ENCODE peak calls at places on chromosomes 2 and 18, in four cellular contexts. P, Q, S and V are unnamed samples.

GRCh38 chr18:427005-427404 is 73.5 kb downstream of the COLEC12 start:
- DNase-seq in P (no peak), Q (peak; percentile 33), S (no peak), V (no peak)

GRCh38 chr2:52703004-52703403 is 1064.6 kb upstream of the CHAC2 start:
- DNase-seq in P (no peak), Q (no peak), S (no peak), V (no peak)

GRCh38 chr2:109135572-109136185 is 6.7 kb downstream of the SH3RF3 start:
- DNase-seq in P (no peak), Q (no peak), S (peak; percentile 57), V (no peak)

GRCh38 chr2:207682557-207682956 is 28.9 kb upstream of the CCNYL1 start:
- DNase-seq in P (no peak), Q (peak; percentile 16), S (no peak), V (no peak)

GRCh38 chr2:221999702-222000101 is 299.1 kb downstream of the PAX3 start:
- DNase-seq in P (no peak), Q (peak; percentile 88), S (peak; percentile 12), V (no peak)

GRCh38 chr2:68196120-68196716 is 38.5 kb downstream of the PNO1 start:
- DNase-seq in P (peak; percentile 27), Q (peak; percentile 62), S (peak; percentile 20), V (peak; percentile 66)

GRCh38 chr18:56489901-56490300 is 148.5 kb downstream of the TXNL1 start:
- DNase-seq in P (no peak), Q (no peak), S (no peak), V (no peak)

GRCh38 chr18:61062241-61062640 is 271.0 kb upstream of the CDH20 start:
- DNase-seq in P (no peak), Q (no peak), S (no peak), V (no peak)

GRCh38 chr2:27021253-27021801 is 11.4 kb upstream of the TMEM214 start:
- DNase-seq in P (no peak), Q (no peak), S (no peak), V (no peak)

GRCh38 chr2:2843969-2844548 is 513.0 kb upstream of the MYT1L start:
- DNase-seq in P (no peak), Q (no peak), S (peak; percentile 38), V (no peak)

GRCh38 chr2:1306029-1306686 is 107.1 kb upstream of the TPO start:
- DNase-seq in P (no peak), Q (no peak), S (no peak), V (no peak)

GRCh38 chr2:2845796-2846315 is 514.8 kb upstream of the MYT1L start:
- DNase-seq in P (no peak), Q (no peak), S (peak; percentile 76), V (no peak)

GRCh38 chr2:125870746-125871145 is 785.2 kb upstream of the GYPC start:
- DNase-seq in P (no peak), Q (no peak), S (no peak), V (no peak)

GRCh38 chr2:105521616-105522015 is 122.8 kb upstream of the FHL2 start:
- DNase-seq in P (no peak), Q (no peak), S (no peak), V (no peak)

GRCh38 chr2:238847841-238848565 is at the start of gene TWIST2:
- DNase-seq in P (peak; percentile 77), Q (peak; percentile 97), S (no peak), V (no peak)

GRCh38 chr2:240949791-240950705 is 43.9 kb downstream of the CROCC2 start:
- DNase-seq in P (no peak), Q (no peak), S (no peak), V (no peak)

GRCh38 chr2:237702439-237703397 is 75.3 kb downstream of the LRRFIP1 start:
- DNase-seq in P (no peak), Q (peak; percentile 72), S (no peak), V (peak; percentile 85)

GRCh38 chr2:189580662-189581353 is at the start of gene SLC40A1:
- DNase-seq in P (peak; percentile 56), Q (peak; percentile 69), S (peak; percentile 81), V (peak; percentile 95)

GRCh38 chr18:78713064-78713463 is 266.6 kb upstream of the SALL3 start:
- DNase-seq in P (no peak), Q (no peak), S (no peak), V (peak; percentile 14)

GRCh38 chr2:226835796-226836547 is at the start of gene RHBDD1:
- DNase-seq in P (peak; percentile 90), Q (peak; percentile 95), S (peak; percentile 74), V (peak; percentile 97)

GRCh38 chr2:127397568-127398238 is 9.9 kb upstream of the MAP3K2 start:
- DNase-seq in P (no peak), Q (no peak), S (no peak), V (no peak)

GRCh38 chr2:230660294-230661060 is 52.2 kb upstream of the CAB39 start:
- DNase-seq in P (peak; percentile 46), Q (no peak), S (no peak), V (peak; percentile 37)

GRCh38 chr2:200469708-200470600 is 39.9 kb downstream of the KCTD18 start:
- DNase-seq in P (no peak), Q (no peak), S (no peak), V (no peak)

GRCh38 chr18:46378864-46379207 is 274.7 kb downstream of the HAUS1 start:
- DNase-seq in P (no peak), Q (no peak), S (no peak), V (no peak)

GRCh38 chr2:206693399-206694137 is 24.6 kb downstream of the DYTN start:
- DNase-seq in P (peak; percentile 39), Q (peak; percentile 51), S (peak; percentile 70), V (peak; percentile 59)

GRCh38 chr2:221353191-221353590 is 218.9 kb downstream of the EPHA4 start:
- DNase-seq in P (no peak), Q (no peak), S (no peak), V (no peak)

GRCh38 chr2:168796090-168796577 is 6.3 kb upstream of the NOSTRIN start:
- DNase-seq in P (no peak), Q (no peak), S (no peak), V (no peak)

GRCh38 chr2:1586946-1587840 is 157.1 kb downstream of the PXDN start:
- DNase-seq in P (no peak), Q (peak; percentile 20), S (no peak), V (no peak)

GRCh38 chr2:88698498-88699233 is 7.2 kb downstream of the RPIA start:
- DNase-seq in P (no peak), Q (no peak), S (no peak), V (no peak)

GRCh38 chr2:95301186-95301585 is 4.0 kb downstream of the KCNIP3 start:
- DNase-seq in P (no peak), Q (no peak), S (no peak), V (no peak)

GRCh38 chr18:77106331-77106730 is 26.3 kb downstream of the MBP start:
- DNase-seq in P (peak; percentile 25), Q (no peak), S (no peak), V (peak; percentile 77)

GRCh38 chr2:128533101-128533500 is 214.4 kb upstream of the HS6ST1 start:
- DNase-seq in P (no peak), Q (no peak), S (no peak), V (no peak)

GRCh38 chr2:215998636-215999035 is 14.7 kb downstream of the MREG start:
- DNase-seq in P (no peak), Q (no peak), S (no peak), V (no peak)

GRCh38 chr2:148876589-148877402 is 1.8 kb downstream of the KIF5C start:
- DNase-seq in P (no peak), Q (peak; percentile 7), S (peak; percentile 68), V (no peak)

GRCh38 chr18:55588001-55588875 is at the start of gene TCF4:
- DNase-seq in P (peak; percentile 31), Q (peak; percentile 65), S (peak; percentile 62), V (peak; percentile 81)